ENCODE peak calls at places on chromosome 1, in six cellular contexts. F, I, E, K, O and X are unnamed samples.

GRCh38 chr1:19179597-19180271 is 30.3 kb downstream of the UBR4 start:
- DNase-seq in O (peak; percentile 49), F (peak; percentile 56), I (peak; percentile 20), E (peak; percentile 11), K (peak; percentile 39), X (peak; percentile 12)

GRCh38 chr1:10634428-10635384 is 160.0 kb downstream of the PEX14 start:
- DNase-seq in O (no peak), K (peak; percentile 5), I (no peak), F (no peak), E (peak; percentile 30), X (peak; percentile 47)

GRCh38 chr1:93581917-93582850 is 99.5 kb downstream of the BCAR3 start:
- DNase-seq in E (no peak), I (no peak), O (no peak), F (no peak), K (no peak), X (no peak)

GRCh38 chr1:119885903-119886783 is 10.2 kb downstream of the ADAM30 start:
- DNase-seq in K (peak; percentile 80), E (peak; percentile 68), O (peak; percentile 55), I (peak; percentile 71), F (peak; percentile 71), X (peak; percentile 43)

GRCh38 chr1:34057751-34058150 is 107.3 kb downstream of the CSMD2 start:
- DNase-seq in E (no peak), I (no peak), O (peak; percentile 68), K (no peak), F (no peak), X (no peak)

GRCh38 chr1:193125369-193125768 is 3.5 kb downstream of the CDC73 start:
- DNase-seq in O (no peak), F (no peak), I (no peak), E (no peak), K (no peak), X (no peak)

GRCh38 chr1:186680031-186681012 is at the start of gene PTGS2:
- DNase-seq in K (peak; percentile 55), F (no peak), E (peak; percentile 96), O (peak; percentile 69), I (peak; percentile 88), X (peak; percentile 96)

GRCh38 chr1:229104654-229105053 is 166.3 kb upstream of the RAB4A start:
- DNase-seq in F (no peak), E (no peak), I (no peak), K (no peak), O (no peak), X (no peak)

GRCh38 chr1:19250629-19251304 is 557 bp downstream of the EMC1 start:
- DNase-seq in K (no peak), I (peak; percentile 53), E (no peak), O (no peak), F (peak; percentile 56), X (peak; percentile 30)

GRCh38 chr1:89873757-89874156 is 52.9 kb downstream of the LRRC8D start:
- DNase-seq in O (no peak), E (peak; percentile 59), K (no peak), I (no peak), F (no peak), X (peak; percentile 60)

GRCh38 chr1:233144434-233144833 is 151.1 kb downstream of the PCNX2 start:
- DNase-seq in O (no peak), F (no peak), E (no peak), K (peak; percentile 74), I (no peak), X (no peak)

GRCh38 chr1:49597436-49597835 is 426.3 kb downstream of the AGBL4 start:
- DNase-seq in F (no peak), E (no peak), O (no peak), K (no peak), I (no peak), X (no peak)

GRCh38 chr1:181364801-181365200 is 118.5 kb upstream of the CACNA1E start:
- DNase-seq in F (no peak), E (no peak), K (no peak), O (no peak), I (no peak), X (no peak)

GRCh38 chr1:32179443-32180185 is at the start of gene TXLNA:
- DNase-seq in F (peak; percentile 99), I (peak; percentile 94), K (peak; percentile 91), O (peak; percentile 94), E (peak; percentile 97), X (peak; percentile 76)
- TF ChIP-seq CTCF in F (no peak), I (peak; percentile 3), K (no peak), O (peak; percentile 3), E (no peak), X (no peak)

GRCh38 chr1:57424231-57425027 is 569 bp upstream of the DAB1 start:
- DNase-seq in F (peak; percentile 26), I (peak; percentile 81), K (no peak), O (peak; percentile 86), E (peak; percentile 68), X (no peak)
- H3K4me3 ChIP-seq in F (no peak overlapping the region), I (peak overlapping the region; percentile 76), K (no peak overlapping the region), O (peak overlapping the region; percentile 68), E (peak overlapping the region; percentile 51), X (no peak overlapping the region)

GRCh38 chr1:242718967-242719366 is 194.5 kb upstream of the PLD5 start:
- DNase-seq in I (peak; percentile 38), O (no peak), E (no peak), F (no peak), K (no peak), X (no peak)
- TF ChIP-seq CTCF in I (peak; percentile 20), O (no peak), E (no peak), F (no peak), K (peak; percentile 8), X (no peak)

DNA sequence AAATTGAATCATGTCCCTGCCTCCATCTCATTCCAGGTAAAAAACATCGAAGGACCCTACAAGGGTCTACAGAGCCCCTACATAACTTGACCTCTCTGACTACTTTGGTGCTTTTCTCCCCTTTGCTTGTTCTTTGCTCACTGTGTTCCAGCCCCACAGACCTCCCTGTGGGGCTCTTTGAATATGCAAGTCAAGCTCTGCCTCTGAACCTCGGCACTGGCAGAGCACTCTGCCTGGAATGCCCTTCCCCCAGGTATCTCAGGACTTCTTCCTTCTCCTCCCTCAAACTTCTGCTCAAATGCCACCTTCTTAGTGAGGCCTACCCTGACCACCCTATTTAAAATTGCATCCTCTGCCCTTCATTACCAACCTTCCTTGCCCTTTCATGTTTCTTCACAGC is 87.8 kb upstream of the CD34 start:
- DNase-seq in I (no peak), K (no peak), E (no peak), F (no peak), O (no peak), X (no peak)
- H3K4me3 ChIP-seq in I (no peak overlapping the region), K (no peak overlapping the region), E (no peak overlapping the region), F (no peak overlapping the region), O (no peak overlapping the region), X (no peak overlapping the region)

GRCh38 chr1:145871994-145872411 is 13.1 kb upstream of the PIAS3 start:
- DNase-seq in O (peak; percentile 13), K (no peak), F (no peak), E (peak; percentile 75), I (peak; percentile 48), X (no peak)
- TF ChIP-seq CTCF in O (no peak), K (no peak), F (no peak), E (no peak), I (no peak), X (no peak)